ENCODE peak calls at places on chromosomes 3 and 15, in four cellular contexts. C is thyroid gland, X is AG09319, W is AG10803. M is an unnamed sample.

GRCh38 chr3:118960876-118961275 is 73.8 kb downstream of the IGSF11 start:
- DNase-seq in C (no peak), X (no peak), W (peak; percentile 5), M (peak; percentile 2)

GRCh38 chr3:113057117-113057516 is 66.3 kb downstream of the GTPBP8 start:
- DNase-seq in C (no peak), X (no peak), W (no peak), M (no peak)

GRCh38 chr15:55819397-55820034 is 76.6 kb upstream of the PRTG start:
- DNase-seq in X (no peak), W (no peak), C (no peak), M (no peak)

GRCh38 chr3:14418670-14419250 is 16.4 kb downstream of the SLC6A6 start:
- DNase-seq in X (no peak), W (no peak), C (no peak), M (no peak)

GRCh38 chr15:64216722-64217428 is 54.1 kb upstream of the PPIB start:
- DNase-seq in C (peak; percentile 64), X (no peak), W (peak; percentile 9), M (no peak)

GRCh38 chr15:96327155-96327741 is 3.3 kb upstream of the NR2F2 start:
- DNase-seq in C (no peak), W (peak; percentile 89), X (peak; percentile 79), M (peak; percentile 86)

GRCh38 chr15:33586791-33587697 is 276.3 kb downstream of the RYR3 start:
- DNase-seq in W (no peak), X (no peak), C (no peak), M (no peak)

GRCh38 chr3:70832811-70833509 is 520.5 kb upstream of the MDFIC2 start:
- DNase-seq in W (peak; percentile 95), X (no peak), C (no peak), M (no peak)

GRCh38 chr15:55993111-55993803 is at the start of gene NEDD4:
- DNase-seq in X (peak; percentile 67), W (peak; percentile 82), C (peak; percentile 89), M (peak; percentile 56)

GRCh38 chr15:52417501-52417900 is 111.2 kb downstream of the MYO5A start:
- DNase-seq in X (no peak), W (peak; percentile 72), C (no peak), M (peak; percentile 20)

GRCh38 chr3:106302451-106303221 is 433.8 kb upstream of the CBLB start:
- DNase-seq in X (no peak), C (no peak), W (no peak), M (no peak)

GRCh38 chr3:111956995-111957736 is 21.7 kb upstream of the ABHD10 start:
- DNase-seq in C (no peak), X (no peak), W (no peak), M (no peak)

GRCh38 chr15:83108266-83109219 is 1.1 kb downstream of the TM6SF1 start:
- DNase-seq in W (peak; percentile 41), C (peak; percentile 22), X (no peak), M (no peak)

GRCh38 chr3:42175841-42176240 is 84.7 kb downstream of the TRAK1 start:
- DNase-seq in W (no peak), C (no peak), X (no peak), M (no peak)

GRCh38 chr3:64345351-64345750 is 120.1 kb upstream of the PRICKLE2 start:
- DNase-seq in C (peak; percentile 48), X (peak; percentile 86), W (peak; percentile 95), M (no peak)

GRCh38 chr15:67120839-67121540 is 55.6 kb downstream of the SMAD3 start:
- DNase-seq in X (peak; percentile 75), W (peak; percentile 85), C (peak; percentile 96), M (no peak)

GRCh38 chr15:81254277-81255265 is 57.9 kb downstream of the IL16 start:
- DNase-seq in X (no peak), W (peak; percentile 34), C (no peak), M (no peak)

GRCh38 chr3:133460809-133461208 is 61.0 kb downstream of the BFSP2 start:
- DNase-seq in W (no peak), X (no peak), C (no peak), M (no peak)

GRCh38 chr3:149810846-149811245 is 2.2 kb upstream of the RNF13 start:
- DNase-seq in W (no peak), C (no peak), X (no peak), M (no peak)

GRCh38 chr3:105629725-105630124 is 239.1 kb downstream of the CBLB start:
- DNase-seq in W (no peak), C (no peak), X (no peak), M (no peak)

GRCh38 chr3:194871143-194871863 is 185.6 kb downstream of the FAM43A start:
- DNase-seq in X (peak; percentile 75), W (peak; percentile 82), C (peak; percentile 33), M (peak; percentile 88)

GRCh38 chr3:31041161-31041978 is 146.9 kb upstream of the GADL1 start:
- DNase-seq in C (peak; percentile 30), W (peak; percentile 85), X (peak; percentile 14), M (peak; percentile 37)

GRCh38 chr3:168844502-168845482 is 749.1 kb upstream of the GOLIM4 start:
- DNase-seq in W (no peak), C (no peak), X (no peak), M (no peak)

GRCh38 chr3:168850109-168850508 is 754.4 kb upstream of the GOLIM4 start:
- DNase-seq in C (no peak), X (no peak), W (no peak), M (no peak)

GRCh38 chr3:168843481-168843880 is 747.8 kb upstream of the GOLIM4 start:
- DNase-seq in C (no peak), W (no peak), X (no peak), M (no peak)

GRCh38 chr3:168847293-168847883 is 751.7 kb upstream of the GOLIM4 start:
- DNase-seq in W (peak; percentile 43), C (peak; percentile 17), X (peak; percentile 3), M (peak; percentile 6)
- TF ChIP-seq CTCF in W (peak; percentile 66), C (no peak), X (peak; percentile 49), M (peak; percentile 36)

GRCh38 chr15:37678124-37678523 is 256.3 kb upstream of the TMCO5A start:
- DNase-seq in C (no peak), X (no peak), W (no peak), M (no peak)

GRCh38 chr15:37679627-37680026 is 254.8 kb upstream of the TMCO5A start:
- DNase-seq in W (no peak), X (no peak), C (no peak), M (no peak)

GRCh38 chr15:37682304-37682703 is 252.1 kb upstream of the TMCO5A start:
- DNase-seq in X (no peak), C (no peak), W (peak; percentile 3), M (no peak)
- TF ChIP-seq CTCF in X (peak; percentile 8), C (no peak), W (peak; percentile 48), M (peak; percentile 28)

GRCh38 chr15:59105839-59106238 is 893 bp downstream of the CCNB2 start:
- DNase-seq in W (no peak), X (no peak), C (no peak), M (no peak)
- TF ChIP-seq CTCF in W (peak; percentile 8), X (no peak), C (no peak), M (no peak)

DNA sequence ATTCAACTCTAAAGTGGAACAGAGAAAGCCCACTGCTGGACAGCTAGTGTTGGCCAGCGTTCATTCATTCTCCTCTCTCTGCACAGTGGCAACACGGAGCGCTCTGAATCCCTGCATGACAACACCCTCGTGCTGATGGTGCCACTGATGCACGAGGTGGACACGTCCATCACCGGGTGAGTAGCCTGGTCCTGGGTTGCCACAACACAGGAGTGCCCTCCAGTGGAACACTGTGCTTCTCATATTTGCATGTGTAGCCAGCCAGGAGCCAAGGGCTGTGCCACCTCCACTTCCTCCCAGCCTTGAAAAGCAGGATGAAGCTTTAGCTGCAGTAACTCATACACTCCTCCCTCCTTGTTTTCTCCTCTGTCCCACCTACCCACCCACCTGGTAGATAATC is 120.0 kb upstream of the CTDSPL start:
- DNase-seq in X (no peak), W (no peak), C (peak; percentile 86), M (no peak)
- TF ChIP-seq CTCF in X (peak; percentile 30), W (peak; percentile 30), C (peak; percentile 15), M (peak; percentile 31)

DNA sequence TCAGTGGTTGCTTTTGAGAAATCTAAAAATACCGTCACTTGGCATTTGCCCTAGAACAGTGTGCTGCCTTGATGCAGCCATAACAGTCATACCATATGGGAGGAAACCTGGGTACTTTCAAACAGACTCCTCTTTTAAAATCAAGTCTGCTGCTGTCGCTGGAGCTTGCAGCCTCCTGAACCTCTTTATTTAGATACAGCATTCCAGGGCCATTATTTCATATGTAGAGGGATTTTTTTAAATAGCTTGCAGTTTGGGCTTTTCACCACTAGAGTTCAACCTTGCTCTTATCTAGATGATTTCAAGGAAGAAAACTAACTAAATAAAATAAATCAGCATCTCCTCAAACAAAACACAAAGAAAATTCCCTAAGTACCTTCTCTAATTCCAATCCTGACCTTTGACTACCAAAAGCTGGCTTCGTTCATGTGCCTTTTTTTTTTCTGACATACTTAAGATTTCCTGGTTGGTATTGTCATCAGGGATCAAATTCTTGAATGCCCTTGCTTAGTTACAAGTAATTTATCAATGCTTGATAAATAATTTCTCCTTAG is 111.6 kb downstream of the KBTBD8 start:
- DNase-seq in X (peak; percentile 43), W (peak; percentile 74), C (no peak), M (peak; percentile 31)
- TF ChIP-seq CTCF in X (peak; percentile 71), W (peak; percentile 79), C (no peak), M (peak; percentile 40)

DNA sequence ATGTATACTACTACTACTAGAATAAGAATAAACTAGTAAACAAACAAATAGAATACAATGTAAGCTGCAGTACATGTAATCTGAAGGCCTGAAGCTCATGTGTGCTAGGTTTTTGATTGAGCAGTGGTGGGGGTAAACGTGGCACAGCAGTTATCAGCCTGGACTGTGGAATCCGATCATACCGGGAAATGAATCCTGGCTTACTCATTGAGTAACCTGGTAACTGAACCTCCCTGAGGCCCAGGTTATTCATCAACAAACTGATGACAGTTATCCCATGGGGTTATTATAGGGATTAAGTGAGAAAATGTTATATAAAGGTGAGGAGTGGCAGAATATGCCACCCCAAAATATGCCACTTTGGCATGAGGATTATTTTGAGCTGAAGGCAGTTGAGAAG is 339.1 kb downstream of the FHIT start:
- DNase-seq in W (no peak), X (no peak), C (no peak), M (no peak)
- TF ChIP-seq CTCF in W (no peak), X (no peak), C (no peak), M (no peak)

DNA sequence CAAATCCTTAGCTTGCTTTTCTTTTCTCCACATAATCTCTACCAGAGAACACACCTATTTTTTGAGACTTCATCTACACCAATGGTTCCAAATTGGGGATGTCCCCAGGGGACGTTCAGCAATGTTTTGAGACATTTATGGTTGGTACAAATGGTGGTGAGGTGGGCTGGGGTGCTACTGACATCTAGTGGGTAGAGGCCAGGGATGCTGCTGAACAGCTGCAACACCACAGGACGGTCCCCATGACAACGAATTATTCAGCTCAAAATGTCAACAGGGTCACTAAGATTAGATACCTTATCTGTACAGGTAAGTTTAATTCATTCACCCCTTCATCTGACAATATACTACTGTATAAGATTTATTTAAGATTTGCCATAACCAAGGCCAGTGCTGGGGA is 14.4 kb downstream of the GK5 start:
- DNase-seq in X (no peak), C (no peak), W (no peak), M (no peak)
- TF ChIP-seq CTCF in X (no peak), C (no peak), W (peak; percentile 16), M (peak; percentile 29)

M was measured in HFF-Myc.